ENCODE peak calls at places on chromosome 4, in seven cellular contexts. I is PC-3, D is psoas muscle, C is pancreas, K is upper lobe of right lung, F is cardiac muscle cell, H is adrenal gland. Z is an unnamed sample.

GRCh38 chr4:89324671-89325070 is 17.1 kb upstream of the GPRIN3 start:
- DNase-seq in H (no peak), C (no peak), K (no peak), D (no peak), I (no peak), F (no peak), Z (no peak)

GRCh38 chr4:68271851-68272756 is 26.6 kb upstream of the TMPRSS11B start:
- DNase-seq in K (no peak), H (no peak), C (no peak), I (peak), D (no peak), F (peak), Z (no peak)

GRCh38 chr4:2438822-2439718 is 20.3 kb downstream of the CFAP99 start:
- DNase-seq in F (no peak), D (no peak), C (no peak), I (no peak), K (peak), H (no peak), Z (no peak)

GRCh38 chr4:95124906-95125504 is 367.2 kb downstream of the BMPR1B start:
- DNase-seq in I (peak), H (peak), F (peak), C (no peak), D (no peak), K (no peak), Z (no peak)

GRCh38 chr4:30808266-30808665 is 88.1 kb downstream of the PCDH7 start:
- DNase-seq in K (no peak), H (no peak), I (no peak), F (no peak), D (no peak), C (no peak), Z (no peak)

GRCh38 chr4:123621072-123621705 is 224.6 kb downstream of the SPRY1 start:
- DNase-seq in D (no peak), F (no peak), I (no peak), C (no peak), H (no peak), K (no peak), Z (no peak)

GRCh38 chr4:93731448-93731847 is 97.1 kb upstream of the ATOH1 start:
- DNase-seq in H (peak), I (peak), C (no peak), D (no peak), K (no peak), F (no peak), Z (no peak)

GRCh38 chr4:133450813-133451212 is 301.7 kb downstream of the PCDH10 start:
- DNase-seq in C (no peak), F (no peak), K (no peak), H (no peak), D (no peak), I (no peak), Z (no peak)

GRCh38 chr4:31557444-31557843 is 837.3 kb downstream of the PCDH7 start:
- DNase-seq in H (no peak), K (no peak), F (no peak), C (no peak), I (no peak), D (no peak), Z (no peak)

GRCh38 chr4:52071786-52072552 is 20.9 kb downstream of the SPATA18 start:
- DNase-seq in K (no peak), F (no peak), I (no peak), C (no peak), H (no peak), D (no peak), Z (no peak)

GRCh38 chr4:21962691-21963090 is 14.1 kb upstream of the KCNIP4 start:
- DNase-seq in D (no peak), K (no peak), I (no peak), H (no peak), C (no peak), F (no peak), Z (no peak)

GRCh38 chr4:5383191-5383980 is 325.0 kb downstream of the EVC2 start:
- DNase-seq in F (no peak), K (no peak), C (no peak), I (no peak), D (no peak), H (no peak), Z (no peak)

DNA sequence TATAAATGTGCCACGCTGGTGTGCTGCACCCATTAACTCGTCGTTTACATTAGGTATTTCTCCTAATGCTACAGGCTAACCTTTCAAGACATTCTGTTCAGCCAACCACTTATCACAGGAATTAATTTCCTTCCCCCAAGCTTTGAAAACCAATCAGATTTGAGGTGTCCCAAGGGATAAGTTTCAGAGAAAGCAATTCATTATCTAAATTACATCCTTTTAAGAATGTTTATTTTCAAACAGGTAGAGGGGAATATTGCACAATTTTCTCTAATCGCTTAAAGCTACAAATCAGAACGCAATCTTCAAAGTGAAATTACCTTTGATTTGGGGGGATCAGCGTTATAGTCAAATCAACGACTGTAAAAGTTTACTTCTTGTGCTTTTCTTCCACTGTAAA is 1.6 kb downstream of the CLOCK start:
- DNase-seq in F (peak), D (no peak), K (no peak), C (no peak), I (peak), H (no peak), Z (no peak)
- H3K27ac ChIP-seq in F (peak), D (peak), K (peak), C (peak), I (peak), H (peak), Z (peak)

GRCh38 chr4:48484494-48485168 is 1.5 kb downstream of the SLC10A4 start:
- DNase-seq in D (no peak), C (no peak), F (no peak), K (no peak), I (no peak), H (no peak), Z (no peak)
- H3K27ac ChIP-seq in D (no peak), C (no peak), F (no peak), K (no peak), I (no peak), H (no peak), Z (no peak)

GRCh38 chr4:15162465-15163283 is 160.4 kb downstream of the CPEB2 start:
- DNase-seq in C (no peak), D (no peak), F (peak), I (peak), H (no peak), K (no peak), Z (no peak)
- H3K27ac ChIP-seq in C (no peak), D (no peak), F (no peak), I (no peak), H (no peak), K (no peak), Z (no peak)

DNA sequence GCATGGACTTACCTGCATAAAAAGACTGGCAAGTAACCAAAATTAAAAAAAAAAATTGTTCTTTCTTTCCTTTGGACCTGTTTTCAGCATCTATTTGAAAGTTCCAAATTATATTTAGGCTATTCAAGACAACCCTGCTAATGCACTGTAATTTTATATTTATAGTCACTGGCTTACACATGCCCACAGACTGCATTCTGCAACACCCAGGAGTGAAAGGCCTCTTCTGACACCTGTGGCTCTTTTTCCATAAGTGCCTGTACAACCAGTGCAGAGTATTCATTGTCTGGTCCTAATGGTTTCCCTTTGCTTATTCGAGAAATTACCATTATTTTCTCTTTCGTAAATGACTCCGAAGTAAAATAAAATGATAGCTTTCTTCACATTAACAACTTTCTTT is 143.3 kb downstream of the RNF150 start:
- DNase-seq in C (no peak), F (no peak), K (no peak), I (no peak), D (no peak), H (no peak), Z (no peak)
- H3K27ac ChIP-seq in C (no peak), F (no peak), K (no peak), I (no peak), D (no peak), H (no peak), Z (no peak)